ENCODE peak calls at places on chromosomes 12 and 14, in five cellular contexts. G is activated CD4-positive, alpha-beta T cell treated with anti-CD3 and anti-CD28 coated beads, Interleukin-2, amount 50 U/mL, for 4 hours; M is cardiac fibroblast; A is ACHN; J is central memory CD4-positive, alpha-beta T cell. O is an unnamed sample.

GRCh38 chr12:42235426-42235825 is 2.6 kb downstream of the YAF2 start:
- DNase-seq in G (no peak), M (no peak), A (no peak), J (no peak), O (no peak)

GRCh38 chr12:25800101-25800500 is 158.4 kb upstream of the RASSF8 start:
- DNase-seq in G (no peak), M (peak), A (no peak), J (no peak), O (no peak)

GRCh38 chr12:2294651-2295475 is 242.1 kb downstream of the CACNA1C start:
- DNase-seq in G (no peak), M (peak), A (no peak), J (no peak), O (no peak)

GRCh38 chr14:58362798-58363412 is 32.8 kb upstream of the TOMM20L start:
- DNase-seq in G (no peak), M (peak), A (peak), J (peak), O (no peak)

GRCh38 chr14:102498005-102498677 is 11.4 kb downstream of the ANKRD9 start:
- DNase-seq in G (no peak), M (no peak), A (no peak), J (no peak), O (no peak)

GRCh38 chr12:48758737-48759136 is 30.2 kb downstream of the ADCY6 start:
- DNase-seq in G (no peak), M (no peak), A (no peak), J (no peak), O (no peak)

GRCh38 chr14:101733211-101733610 is 28.3 kb upstream of the PPP2R5C start:
- DNase-seq in G (no peak), M (peak), A (no peak), J (no peak), O (no peak)

GRCh38 chr12:104734541-104735075 is 223.5 kb downstream of the SLC41A2 start:
- DNase-seq in G (no peak), M (no peak), A (no peak), J (no peak), O (no peak)

GRCh38 chr12:105025890-105026289 is 39.8 kb downstream of the NOPCHAP1 start:
- DNase-seq in G (no peak), M (peak), A (no peak), J (no peak), O (no peak)

GRCh38 chr12:6228535-6229223 is 28.5 kb downstream of the CD9 start:
- DNase-seq in G (no peak), M (no peak), A (no peak), J (no peak), O (no peak)

GRCh38 chr12:1367731-1368285 is 226.6 kb downstream of the FBXL14 start:
- DNase-seq in G (no peak), M (no peak), A (no peak), J (no peak), O (no peak)

GRCh38 chr14:36451346-36452065 is 68.5 kb downstream of the NKX2-1 start:
- DNase-seq in G (no peak), M (no peak), A (no peak), J (no peak), O (no peak)

GRCh38 chr12:27732281-27732680 is 21.6 kb downstream of the MRPS35 start:
- DNase-seq in G (no peak), M (no peak), A (peak), J (no peak), O (peak)

GRCh38 chr14:90263748-90264449 is 7.5 kb downstream of the PSMC1 start:
- DNase-seq in G (no peak), M (no peak), A (no peak), J (peak), O (no peak)

GRCh38 chr12:59429766-59430165 is 166.1 kb upstream of the SLC16A7 start:
- DNase-seq in G (no peak), M (no peak), A (no peak), J (no peak), O (no peak)

GRCh38 chr14:75864352-75864751 is 117.4 kb downstream of the TGFB3 start:
- DNase-seq in G (no peak), M (peak), A (peak), J (no peak), O (no peak)

GRCh38 chr14:103132381-103133212 is 9.3 kb downstream of the TNFAIP2 start:
- DNase-seq in G (no peak), M (no peak), A (no peak), J (no peak), O (no peak)

GRCh38 chr12:104490221-104490620 is 33.5 kb downstream of the CHST11 start:
- DNase-seq in G (no peak), M (no peak), A (no peak), J (no peak), O (no peak)

GRCh38 chr12:47270782-47271664 is 191.3 kb upstream of the AMIGO2 start:
- DNase-seq in G (no peak), M (peak), A (peak), J (no peak), O (peak)

GRCh38 chr12:39813776-39814175 is 194.2 kb upstream of the ABCD2 start:
- DNase-seq in G (no peak), M (peak), A (no peak), J (no peak), O (no peak)

GRCh38 chr14:100096656-100097055 is 31.4 kb downstream of the EVL start:
- DNase-seq in G (no peak), M (no peak), A (no peak), J (no peak), O (no peak)

GRCh38 chr14:101964297-101965144 is at the start of gene DYNC1H1:
- DNase-seq in G (peak), M (peak), A (peak), J (peak), O (peak)

GRCh38 chr14:61535470-61535869 is 159.8 kb upstream of the HIF1A start:
- DNase-seq in G (no peak), M (no peak), A (no peak), J (no peak), O (no peak)

GRCh38 chr12:67650528-67651379 is 2.2 kb downstream of the DYRK2 start:
- DNase-seq in G (no peak), M (no peak), A (peak), J (no peak), O (no peak)

GRCh38 chr12:96883571-96883970 is 23.5 kb upstream of the NEDD1 start:
- DNase-seq in G (no peak), M (no peak), A (no peak), J (no peak), O (no peak)

GRCh38 chr12:88882662-88883061 is 302.4 kb upstream of the KITLG start:
- DNase-seq in G (no peak), M (no peak), A (no peak), J (no peak), O (no peak)

GRCh38 chr12:105047303-105047702 is 37.0 kb downstream of the ALDH1L2 start:
- DNase-seq in G (no peak), M (no peak), A (no peak), J (no peak), O (no peak)

GRCh38 chr12:25072901-25073645 is 121.9 kb downstream of the DNAI7 start:
- DNase-seq in G (no peak), M (no peak), A (no peak), J (no peak), O (no peak)

GRCh38 chr12:65620026-65620425 is 204.3 kb upstream of the HMGA2 start:
- DNase-seq in G (no peak), M (no peak), A (no peak), J (no peak), O (no peak)

GRCh38 chr14:97033556-97034081 is 236.4 kb downstream of the VRK1 start:
- DNase-seq in G (no peak), M (no peak), A (no peak), J (no peak), O (no peak)

O was measured in Calu3.